ENCODE peak calls at places on chromosome 12, in nine cellular contexts. R is cardiac muscle cell; I is GM06990; B is prostate gland; L is effector memory CD4-positive, alpha-beta T cell; Q is coronary artery; A is cardiac fibroblast; C is iPS DF 6.9; G is right cardiac atrium. D is an unnamed sample.

GRCh38 chr12:116397148-116397547 is 119.7 kb upstream of the MED13L start:
- DNase-seq in A (peak; percentile 53), G (no peak), I (no peak), B (no peak), Q (no peak), R (no peak), L (no peak), C (no peak), D (no peak)

GRCh38 chr12:104312202-104312601 is 8.7 kb downstream of the EID3 start:
- DNase-seq in G (no peak), A (no peak), B (no peak), I (no peak), L (no peak), C (no peak), R (no peak), Q (no peak), D (no peak)

GRCh38 chr12:54641554-54641953 is 6.6 kb downstream of the DCD start:
- DNase-seq in G (no peak), B (no peak), C (no peak), I (no peak), R (no peak), A (no peak), Q (no peak), L (no peak), D (no peak)

GRCh38 chr12:12975322-12976077 is 23.5 kb upstream of the GPRC5D start:
- DNase-seq in R (peak; percentile 60), G (no peak), I (no peak), L (no peak), A (peak; percentile 67), Q (no peak), C (no peak), B (no peak), D (no peak)

GRCh38 chr12:68455676-68456345 is 123.6 kb upstream of the MDM1 start:
- DNase-seq in C (no peak), A (peak; percentile 29), I (no peak), B (no peak), Q (no peak), R (no peak), G (no peak), L (no peak), D (no peak)

GRCh38 chr12:26187014-26187413 is 8.4 kb upstream of the SSPN start:
- DNase-seq in G (no peak), Q (no peak), A (no peak), B (no peak), L (no peak), I (no peak), R (no peak), C (no peak), D (no peak)

GRCh38 chr12:48681416-48681737 is 661 bp downstream of the KANSL2 start:
- DNase-seq in R (no peak), L (no peak), A (no peak), B (no peak), G (no peak), C (no peak), Q (no peak), I (no peak), D (no peak)

GRCh38 chr12:50003595-50003994 is 21.7 kb downstream of the RACGAP1 start:
- DNase-seq in Q (no peak), G (no peak), L (no peak), R (no peak), B (no peak), C (no peak), I (no peak), A (peak; percentile 71), D (no peak)

GRCh38 chr12:50211392-50212070 is 44.4 kb upstream of the CERS5 start:
- DNase-seq in C (no peak), R (no peak), L (no peak), Q (no peak), A (peak; percentile 63), G (no peak), I (no peak), B (no peak), D (no peak)

GRCh38 chr12:109154485-109155438 is 38.4 kb downstream of the ACACB start:
- DNase-seq in C (peak; percentile 96), I (peak; percentile 71), L (peak; percentile 69), Q (peak; percentile 94), G (peak; percentile 96), A (peak; percentile 71), R (peak; percentile 86), B (peak; percentile 76), D (peak; percentile 87)

GRCh38 chr12:61452076-61452475 is 808.1 kb upstream of the USP15 start:
- DNase-seq in B (no peak), Q (no peak), L (no peak), G (no peak), A (no peak), R (no peak), C (no peak), I (no peak), D (no peak)

GRCh38 chr12:132437252-132438138 is 52.5 kb upstream of the FBRSL1 start:
- DNase-seq in I (no peak), B (no peak), G (peak; percentile 20), C (no peak), A (no peak), R (no peak), Q (no peak), L (no peak), D (peak; percentile 68)

GRCh38 chr12:124388038-124388676 is 93.3 kb downstream of the RFLNA start:
- DNase-seq in R (no peak), B (no peak), C (no peak), Q (no peak), G (no peak), I (no peak), L (no peak), A (no peak), D (no peak)

GRCh38 chr12:38934078-38934584 is 28.7 kb upstream of the CPNE8 start:
- DNase-seq in G (no peak), A (no peak), C (no peak), I (no peak), Q (no peak), L (no peak), B (no peak), R (no peak), D (no peak)

GRCh38 chr12:43861015-43861846 is 25.4 kb downstream of the TMEM117 start:
- DNase-seq in B (no peak), I (no peak), G (no peak), A (no peak), R (no peak), C (no peak), Q (no peak), L (no peak), D (no peak)

GRCh38 chr12:92506460-92506859 is 196.3 kb upstream of the PLEKHG7 start:
- DNase-seq in Q (no peak), G (no peak), B (no peak), R (no peak), L (no peak), C (no peak), A (peak; percentile 16), I (no peak), D (peak; percentile 24)

GRCh38 chr12:75444444-75445136 is 36.0 kb upstream of the GLIPR1 start:
- DNase-seq in L (no peak), R (peak; percentile 6), A (peak; percentile 25), C (no peak), G (no peak), I (no peak), Q (no peak), B (no peak), D (peak; percentile 18)

GRCh38 chr12:66755727-66756395 is 77.0 kb upstream of the GRIP1 start:
- DNase-seq in G (no peak), R (no peak), L (no peak), Q (no peak), B (no peak), A (no peak), C (no peak), I (no peak), D (no peak)

GRCh38 chr12:45988259-45988658 is 2.1 kb downstream of the SCAF11 start:
- DNase-seq in L (no peak), B (no peak), I (no peak), A (no peak), Q (no peak), G (no peak), C (no peak), R (no peak), D (no peak)
- H3K4me3 ChIP-seq in L (no peak overlapping the region), B (no peak overlapping the region), I (peak overlapping the region; percentile 89), A (no peak overlapping the region), Q (peak overlapping the region; percentile 81), G (peak overlapping the region; percentile 11), C (no peak overlapping the region), R (peak overlapping the region; percentile 75), D (no peak overlapping the region)

DNA sequence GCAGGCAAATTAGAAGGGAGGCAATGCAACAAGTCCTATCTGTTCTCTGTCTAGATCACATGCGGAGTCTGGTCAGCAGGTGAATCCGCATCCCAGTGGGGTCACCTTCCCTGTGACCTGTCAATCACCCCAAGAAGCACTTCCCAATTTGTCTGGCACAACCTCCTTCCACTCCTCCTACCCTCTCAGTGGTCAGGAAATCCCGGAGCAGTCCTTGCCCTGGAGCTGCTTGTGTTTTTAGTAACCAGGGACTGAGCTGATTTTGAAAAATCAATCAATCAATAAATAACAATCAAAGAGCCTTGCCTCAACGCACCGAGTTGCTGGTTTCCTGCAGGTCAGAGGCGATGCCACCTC is 572 bp upstream of the ACSS3 start:
- DNase-seq in A (peak; percentile 29), I (no peak), Q (no peak), R (peak; percentile 60), B (no peak), C (peak; percentile 84), G (peak; percentile 73), L (no peak), D (peak; percentile 41)
- H3K4me3 ChIP-seq in A (no peak overlapping the region), I (no peak overlapping the region), Q (peak overlapping the region; percentile 89), R (peak overlapping the region; percentile 62), B (peak overlapping the region; percentile 69), C (peak overlapping the region; percentile 85), G (peak overlapping the region; percentile 54), L (no peak overlapping the region), D (peak overlapping the region; percentile 29)

GRCh38 chr12:106551410-106551809 is 31.4 kb upstream of the RFX4 start:
- DNase-seq in B (no peak), G (no peak), I (no peak), A (no peak), L (no peak), C (no peak), R (no peak), Q (no peak), D (no peak)

DNA sequence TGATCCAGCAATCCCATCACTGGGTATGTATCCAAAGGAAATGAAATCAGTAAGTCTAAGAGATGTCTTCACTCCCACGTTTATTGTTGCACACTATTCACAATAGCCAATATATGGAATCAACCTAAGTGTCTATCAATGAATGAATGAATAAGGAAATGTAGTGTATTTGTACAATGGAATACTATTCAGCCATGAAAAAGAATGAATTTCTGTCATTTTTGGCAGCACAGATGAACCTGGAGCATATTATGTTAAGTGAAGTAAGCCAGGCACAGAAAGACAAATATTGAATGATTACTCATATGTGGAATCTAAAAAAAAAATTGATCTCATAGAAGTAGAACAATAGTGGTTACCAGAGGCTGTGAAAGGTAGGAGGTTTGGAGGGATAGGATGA is 30.6 kb upstream of the RFX4 start:
- DNase-seq in B (no peak), G (no peak), I (no peak), C (no peak), A (no peak), R (no peak), L (no peak), Q (no peak), D (no peak)
- H3K4me3 ChIP-seq in B (no peak overlapping the region), G (no peak overlapping the region), I (no peak overlapping the region), C (no peak overlapping the region), A (no peak overlapping the region), R (no peak overlapping the region), L (no peak overlapping the region), Q (no peak overlapping the region), D (no peak overlapping the region)

DNA sequence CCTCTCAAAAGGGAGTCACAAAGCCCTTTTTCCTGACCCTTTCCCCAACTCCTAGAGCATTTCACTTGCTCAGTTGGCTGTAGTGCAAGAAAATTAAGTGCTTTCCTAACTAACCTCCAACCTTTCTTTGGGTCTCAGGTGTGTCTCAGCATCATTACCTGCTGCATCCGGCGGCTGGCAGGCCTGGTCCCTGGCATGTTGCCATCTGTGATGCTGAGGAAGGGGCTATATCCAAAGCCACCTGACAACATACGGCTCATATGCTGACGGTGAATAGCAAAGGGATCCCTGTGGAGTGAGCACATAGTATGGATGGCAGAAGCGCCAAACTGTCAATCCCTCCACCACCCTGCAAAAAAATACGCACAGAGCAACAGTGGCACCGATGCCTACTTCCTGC is 1.2 kb downstream of the MLF2 start:
- DNase-seq in B (no peak), I (no peak), G (no peak), A (no peak), Q (no peak), C (no peak), R (no peak), L (no peak), D (no peak)
- H3K4me3 ChIP-seq in B (no peak overlapping the region), I (peak overlapping the region; percentile 90), G (no peak overlapping the region), A (peak overlapping the region; percentile 84), Q (peak overlapping the region; percentile 92), C (peak overlapping the region; percentile 91), R (peak overlapping the region; percentile 68), L (no peak overlapping the region), D (no peak overlapping the region)

D was measured in body of pancreas.